ENCODE peak calls at places on chromosomes 4 and X, in nine cellular contexts. Q is activated CD4-positive, alpha-beta T cell treated with anti-CD3 and anti-CD28 coated beads for 36 hours; P is cerebellum; R is heart right ventricle; B is NCI-H748 treated with DMSO at 0.1 percent for 48 hours; U is HTR-8/SVneo; I is SK-N-SH; V is uterus; W is KG1. L is an unnamed sample.

GRCh38 chrX:136147320-136147901 is at the start of gene FHL1:
- DNase-seq in B (no peak), I (peak), Q (peak), V (peak), U (no peak), R (peak), W (no peak), P (peak), L (peak)

GRCh38 chr4:8913121-8913857 is 41.6 kb upstream of the HMX1 start:
- DNase-seq in P (no peak), U (no peak), I (peak), V (peak), R (no peak), B (no peak), W (no peak), Q (no peak), L (no peak)

GRCh38 chr4:46955601-46956000 is 37.8 kb downstream of the GABRA4 start:
- DNase-seq in V (no peak), B (no peak), P (no peak), U (no peak), I (no peak), W (no peak), Q (no peak), R (no peak), L (no peak)

GRCh38 chrX:123698979-123699378 is 33.9 kb downstream of the THOC2 start:
- DNase-seq in P (peak), R (peak), Q (no peak), U (no peak), I (no peak), B (no peak), V (no peak), W (no peak), L (no peak)

GRCh38 chrX:134712272-134712671 is 54.0 kb upstream of the PLAC1 start:
- DNase-seq in R (no peak), U (no peak), I (no peak), V (no peak), B (no peak), P (no peak), Q (no peak), W (no peak), L (no peak)

GRCh38 chrX:12895856-12896255 is 10.6 kb upstream of the TLR8 start:
- DNase-seq in U (no peak), W (no peak), Q (no peak), I (no peak), B (no peak), V (no peak), R (no peak), P (no peak), L (no peak)

GRCh38 chr4:145891958-145892357 is 46.7 kb downstream of the ZNF827 start:
- DNase-seq in I (no peak), W (no peak), B (no peak), P (no peak), R (no peak), Q (no peak), U (no peak), V (no peak), L (no peak)

GRCh38 chr4:4866124-4866832 is 6.8 kb downstream of the MSX1 start:
- DNase-seq in I (peak), Q (no peak), B (no peak), V (no peak), P (no peak), W (no peak), R (no peak), U (no peak), L (no peak)

GRCh38 chrX:118211891-118212816 is 95.5 kb upstream of the KLHL13 start:
- DNase-seq in P (no peak), Q (no peak), I (no peak), V (no peak), U (no peak), R (no peak), B (no peak), W (peak), L (no peak)

GRCh38 chr4:1041147-1041935 is 29.9 kb downstream of the FGFRL1 start:
- DNase-seq in P (no peak), U (no peak), W (no peak), R (no peak), V (no peak), I (no peak), Q (no peak), B (no peak), L (no peak)

GRCh38 chr4:52069566-52069965 is 18.5 kb downstream of the SPATA18 start:
- DNase-seq in B (no peak), U (no peak), P (no peak), W (no peak), I (no peak), R (no peak), Q (no peak), V (no peak), L (no peak)

GRCh38 chr4:3729885-3730226 is 36.3 kb upstream of the ADRA2C start:
- DNase-seq in R (no peak), B (no peak), V (no peak), I (no peak), W (no peak), P (no peak), U (no peak), Q (no peak), L (no peak)

GRCh38 chr4:14404730-14405129 is 597.6 kb upstream of the CPEB2 start:
- DNase-seq in I (no peak), B (no peak), P (peak), U (no peak), R (no peak), W (no peak), Q (no peak), V (no peak), L (no peak)

GRCh38 chr4:85642356-85643100 is 167.6 kb downstream of the ARHGAP24 start:
- DNase-seq in U (no peak), Q (no peak), V (no peak), R (no peak), P (no peak), B (no peak), W (no peak), I (no peak), L (no peak)

GRCh38 chr4:100797791-100798190 is 280.0 kb upstream of the EMCN start:
- DNase-seq in I (no peak), Q (no peak), R (no peak), V (no peak), B (no peak), P (no peak), U (no peak), W (no peak), L (no peak)

L was measured in naive thymus-derived CD8-positive, alpha-beta T cell.